ENCODE peak calls at places on chromosome 14, in four cellular contexts. F is NCI-H1694 treated with DMSO at 0.1 percent for 48 hours; M is stimulated activated CD4-positive, alpha-beta T cell treated with anti-CD3 and anti-CD28 coated beads, Interleukin-12 subunit alpha, Interleukin-12 subunit beta, amount 100 ng/mL, for 4 hours; Y is AML-193. O is an unnamed sample.

GRCh38 chr14:30295980-30296379 is 263.0 kb upstream of the G2E3 start:
- DNase-seq in M (no peak), Y (no peak), F (no peak), O (no peak)

GRCh38 chr14:22567437-22567836 is 21.6 kb downstream of the DAD1 start:
- DNase-seq in F (no peak), Y (no peak), M (no peak), O (no peak)

GRCh38 chr14:92465353-92466067 is 48.1 kb upstream of the RIN3 start:
- DNase-seq in F (no peak), Y (no peak), M (no peak), O (no peak)

GRCh38 chr14:88825078-88825458 is 617 bp downstream of the TTC8 start:
- DNase-seq in Y (no peak), F (no peak), M (no peak), O (peak; percentile 37)

GRCh38 chr14:75551021-75551420 is 27.4 kb upstream of the FLVCR2 start:
- DNase-seq in F (no peak), Y (no peak), M (no peak), O (no peak)

GRCh38 chr14:24369463-24369862 is 1.5 kb downstream of the NFATC4 start:
- DNase-seq in M (no peak), Y (no peak), F (no peak), O (no peak)

GRCh38 chr14:33210304-33210703 is 271.6 kb downstream of the NPAS3 start:
- DNase-seq in M (no peak), F (no peak), Y (no peak), O (no peak)

GRCh38 chr14:61663312-61663974 is 31.9 kb upstream of the HIF1A start:
- DNase-seq in F (no peak), M (no peak), Y (peak; percentile 88), O (no peak)

GRCh38 chr14:73462078-73462715 is 3.9 kb upstream of the NUMB start:
- DNase-seq in M (no peak), Y (no peak), F (peak; percentile 77), O (peak; percentile 99)

GRCh38 chr14:95056476-95056875 is 100.9 kb downstream of the DICER1 start:
- DNase-seq in F (no peak), Y (no peak), M (no peak), O (no peak)

GRCh38 chr14:101328412-101329149 is 232.7 kb upstream of the DIO3 start:
- DNase-seq in F (no peak), M (no peak), Y (no peak), O (no peak)

GRCh38 chr14:87030182-87030581 is 962.8 kb downstream of the GALC start:
- DNase-seq in M (no peak), F (no peak), Y (no peak), O (no peak)

GRCh38 chr14:61351457-61351856 is 30.1 kb downstream of the PRKCH start:
- DNase-seq in Y (no peak), M (no peak), F (no peak), O (no peak)

GRCh38 chr14:66495214-66496098 is 9.3 kb downstream of the CCDC196 start:
- DNase-seq in M (peak; percentile 2), Y (peak; percentile 52), F (peak; percentile 92), O (peak; percentile 90)

GRCh38 chr14:26896447-26896846 is 298.6 kb upstream of the NOVA1 start:
- DNase-seq in M (no peak), F (no peak), Y (no peak), O (no peak)

GRCh38 chr14:44463386-44464004 is 43.6 kb downstream of the FSCB start:
- DNase-seq in F (peak; percentile 40), M (no peak), Y (no peak), O (no peak)

O was measured in G401.